ENCODE peak calls at places on chromosomes 1 and 21, in six cellular contexts. G, D, H, N, Z and B are unnamed samples.

GRCh38 chr1:200411406-200412257 is 1.8 kb upstream of the ZNF281 start:
- DNase-seq in N (no peak), H (no peak), G (no peak), Z (no peak), D (no peak), B (no peak)

GRCh38 chr1:45850017-45850416 is 46.6 kb downstream of the MAST2 start:
- DNase-seq in N (no peak), H (no peak), Z (no peak), G (no peak), D (no peak), B (no peak)

GRCh38 chr1:180360333-180361075 is 130.4 kb downstream of the LHX4 start:
- DNase-seq in H (no peak), D (no peak), G (no peak), Z (no peak), N (peak; percentile 55), B (no peak)

GRCh38 chr1:40385437-40386310 is 12.1 kb downstream of the SMAP2 start:
- DNase-seq in H (peak; percentile 69), Z (peak; percentile 40), N (peak; percentile 20), G (no peak), D (no peak), B (peak; percentile 65)

GRCh38 chr1:173017792-173018191 is 32.9 kb downstream of the TNFSF18 start:
- DNase-seq in N (no peak), G (no peak), D (no peak), H (no peak), Z (no peak), B (no peak)

GRCh38 chr21:15953551-15954116 is 223.9 kb downstream of the USP25 start:
- DNase-seq in N (no peak), H (no peak), D (no peak), Z (no peak), G (no peak), B (no peak)

GRCh38 chr1:224666911-224667310 is 50.8 kb downstream of the CNIH3 start:
- DNase-seq in N (no peak), Z (no peak), G (no peak), D (no peak), H (no peak), B (no peak)

GRCh38 chr1:169049258-169049936 is 57.1 kb upstream of the ATP1B1 start:
- DNase-seq in Z (no peak), G (no peak), H (no peak), N (no peak), D (no peak), B (no peak)

GRCh38 chr1:178938959-178939317 is 68.1 kb upstream of the ANGPTL1 start:
- DNase-seq in D (no peak), H (peak; percentile 42), N (no peak), G (no peak), Z (no peak), B (no peak)

GRCh38 chr1:20555025-20555757 is 2.8 kb downstream of the FAM43B start:
- DNase-seq in G (no peak), H (peak; percentile 16), Z (no peak), N (no peak), D (peak; percentile 30), B (no peak)